ENCODE peak calls at places on chromosomes 13 and 19, in seven cellular contexts. One of them, this sample, is unnamed.

GRCh38 chr19:44955500-44956439 is 590 bp downstream of the CLPTM1 start:
- DNase-seq in epithelial cell of esophagus: peak; percentile 18
- DNase-seq in BJ: no peak
- DNase-seq in fibroblast of lung: peak; percentile 2
- DNase-seq in B cell: no peak
- DNase-seq in AG04450: no peak
- DNase-seq in pancreas: no peak
- DNase-seq in this sample: no peak

GRCh38 chr19:38321646-38322323 is 2.1 kb downstream of the KCNK6 start:
- DNase-seq in epithelial cell of esophagus: peak; percentile 94
- DNase-seq in BJ: no peak
- DNase-seq in fibroblast of lung: peak; percentile 46
- DNase-seq in B cell: no peak
- DNase-seq in AG04450: no peak
- DNase-seq in pancreas: peak; percentile 40
- DNase-seq in this sample: no peak

GRCh38 chr13:35485451-35485850 is 9.0 kb upstream of the MAB21L1 start:
- DNase-seq in epithelial cell of esophagus: no peak
- DNase-seq in BJ: no peak
- DNase-seq in fibroblast of lung: no peak
- DNase-seq in B cell: no peak
- DNase-seq in AG04450: no peak
- DNase-seq in pancreas: no peak
- DNase-seq in this sample: no peak

GRCh38 chr19:16180611-16181010 is 4.6 kb upstream of the FAM32A start:
- DNase-seq in epithelial cell of esophagus: peak; percentile 74
- DNase-seq in BJ: peak; percentile 63
- DNase-seq in fibroblast of lung: peak; percentile 84
- DNase-seq in B cell: no peak
- DNase-seq in AG04450: no peak
- DNase-seq in pancreas: no peak
- DNase-seq in this sample: no peak

GRCh38 chr13:61086052-61086451 is 329.6 kb downstream of the PCDH20 start:
- DNase-seq in epithelial cell of esophagus: peak; percentile 49
- DNase-seq in BJ: no peak
- DNase-seq in fibroblast of lung: peak; percentile 41
- DNase-seq in B cell: no peak
- DNase-seq in AG04450: no peak
- DNase-seq in pancreas: no peak
- DNase-seq in this sample: no peak

GRCh38 chr19:2631213-2631821 is 71.2 kb downstream of the GNG7 start:
- DNase-seq in epithelial cell of esophagus: no peak
- DNase-seq in BJ: no peak
- DNase-seq in fibroblast of lung: peak; percentile 15
- DNase-seq in B cell: peak; percentile 53
- DNase-seq in AG04450: no peak
- DNase-seq in pancreas: no peak
- DNase-seq in this sample: no peak

GRCh38 chr19:2394669-2395292 is 32.6 kb downstream of the TIMM13 start:
- DNase-seq in epithelial cell of esophagus: no peak
- DNase-seq in BJ: no peak
- DNase-seq in fibroblast of lung: no peak
- DNase-seq in B cell: no peak
- DNase-seq in AG04450: no peak
- DNase-seq in pancreas: no peak
- DNase-seq in this sample: peak; percentile 61

GRCh38 chr13:63124863-63125262 is 1709.2 kb upstream of the PCDH20 start:
- DNase-seq in epithelial cell of esophagus: peak; percentile 25
- DNase-seq in BJ: no peak
- DNase-seq in fibroblast of lung: peak; percentile 25
- DNase-seq in B cell: no peak
- DNase-seq in AG04450: no peak
- DNase-seq in pancreas: no peak
- DNase-seq in this sample: no peak

GRCh38 chr19:19539738-19540703 is 2.0 kb downstream of the CILP2 start:
- DNase-seq in epithelial cell of esophagus: peak; percentile 89
- DNase-seq in BJ: no peak
- DNase-seq in fibroblast of lung: peak; percentile 61
- DNase-seq in B cell: peak; percentile 68
- DNase-seq in AG04450: no peak
- DNase-seq in pancreas: peak; percentile 67
- DNase-seq in this sample: peak; percentile 83

GRCh38 chr19:13356686-13357280 is 149.5 kb downstream of the CACNA1A start:
- DNase-seq in epithelial cell of esophagus: no peak
- DNase-seq in BJ: no peak
- DNase-seq in fibroblast of lung: no peak
- DNase-seq in B cell: no peak
- DNase-seq in AG04450: no peak
- DNase-seq in pancreas: no peak
- DNase-seq in this sample: no peak

GRCh38 chr13:100158569-100158968 is 69.7 kb downstream of the PCCA start:
- DNase-seq in epithelial cell of esophagus: no peak
- DNase-seq in BJ: no peak
- DNase-seq in fibroblast of lung: no peak
- DNase-seq in B cell: no peak
- DNase-seq in AG04450: no peak
- DNase-seq in pancreas: no peak
- DNase-seq in this sample: no peak

GRCh38 chr13:111005808-111006494 is 91.1 kb upstream of the ANKRD10 start:
- DNase-seq in epithelial cell of esophagus: no peak
- DNase-seq in BJ: no peak
- DNase-seq in fibroblast of lung: peak; percentile 31
- DNase-seq in B cell: no peak
- DNase-seq in AG04450: no peak
- DNase-seq in pancreas: peak; percentile 75
- DNase-seq in this sample: no peak

GRCh38 chr19:13429563-13429962 is 76.7 kb downstream of the CACNA1A start:
- DNase-seq in epithelial cell of esophagus: no peak
- DNase-seq in BJ: no peak
- DNase-seq in fibroblast of lung: peak; percentile 10
- DNase-seq in B cell: no peak
- DNase-seq in AG04450: no peak
- DNase-seq in pancreas: no peak
- DNase-seq in this sample: no peak

GRCh38 chr13:32811297-32811800 is 204.9 kb upstream of the KL start:
- DNase-seq in epithelial cell of esophagus: peak; percentile 67
- DNase-seq in BJ: peak; percentile 30
- DNase-seq in fibroblast of lung: no peak
- DNase-seq in B cell: peak; percentile 22
- DNase-seq in AG04450: no peak
- DNase-seq in pancreas: no peak
- DNase-seq in this sample: peak; percentile 66

GRCh38 chr19:49506575-49507105 is 5.8 kb upstream of the FCGRT start:
- DNase-seq in epithelial cell of esophagus: peak; percentile 66
- DNase-seq in BJ: no peak
- DNase-seq in fibroblast of lung: no peak
- DNase-seq in B cell: peak; percentile 80
- DNase-seq in AG04450: no peak
- DNase-seq in pancreas: peak; percentile 78
- DNase-seq in this sample: peak; percentile 85

GRCh38 chr19:46350029-46350757 is 3.3 kb downstream of the PPP5C start:
- DNase-seq in epithelial cell of esophagus: peak; percentile 39
- DNase-seq in BJ: no peak
- DNase-seq in fibroblast of lung: no peak
- DNase-seq in B cell: no peak
- DNase-seq in AG04450: no peak
- DNase-seq in pancreas: peak; percentile 50
- DNase-seq in this sample: no peak

GRCh38 chr13:33940898-33941297 is 122.9 kb downstream of the RFC3 start:
- DNase-seq in epithelial cell of esophagus: peak; percentile 98
- DNase-seq in BJ: no peak
- DNase-seq in fibroblast of lung: no peak
- DNase-seq in B cell: no peak
- DNase-seq in AG04450: no peak
- DNase-seq in pancreas: no peak
- DNase-seq in this sample: no peak

GRCh38 chr19:46218160-46218559 is 11.4 kb upstream of the IGFL1 start:
- DNase-seq in epithelial cell of esophagus: peak; percentile 72
- DNase-seq in BJ: no peak
- DNase-seq in fibroblast of lung: peak; percentile 39
- DNase-seq in B cell: no peak
- DNase-seq in AG04450: no peak
- DNase-seq in pancreas: no peak
- DNase-seq in this sample: peak; percentile 36

DNA sequence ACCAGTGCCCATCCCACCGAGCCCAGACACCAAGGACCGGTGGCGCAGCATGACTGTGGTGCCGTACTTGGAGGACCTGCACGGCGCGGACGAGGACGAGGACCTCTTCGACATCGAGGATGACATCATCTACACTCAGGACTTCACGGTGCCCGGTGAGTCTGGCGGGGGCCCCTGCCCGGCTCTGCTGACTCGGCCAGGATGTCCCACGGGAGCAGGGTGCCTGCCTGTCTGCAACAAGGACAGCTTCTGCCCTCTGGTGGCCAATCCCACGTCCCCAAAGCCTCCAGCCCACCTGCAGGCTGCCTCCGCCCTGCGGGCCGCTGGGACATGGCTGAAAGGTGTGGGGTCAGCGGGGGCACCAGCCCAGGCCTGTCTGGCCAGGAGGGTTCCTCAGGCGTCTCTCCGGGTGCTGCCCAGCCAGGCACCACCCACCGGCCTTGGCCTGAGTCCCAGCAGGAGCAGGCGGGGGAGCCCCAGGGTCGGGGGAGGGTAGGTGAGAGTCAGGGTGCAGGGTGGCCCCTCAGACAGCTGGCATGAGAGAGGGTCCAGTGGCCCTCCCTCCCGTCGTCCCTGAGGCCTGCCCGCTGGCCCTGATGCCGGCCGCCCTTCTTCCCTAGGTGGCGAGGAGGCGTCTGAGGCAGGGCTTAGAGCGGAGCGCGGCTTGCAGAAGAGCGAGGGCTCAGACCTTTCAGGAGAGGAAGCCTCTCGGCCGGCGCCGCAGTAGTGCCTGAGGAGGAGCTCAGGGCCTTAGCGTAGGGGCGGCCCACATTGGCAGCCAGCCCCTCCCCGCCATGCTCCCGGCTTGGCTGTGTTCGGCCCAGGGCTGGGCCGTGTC is 14.6 kb downstream of the CBARP start:
- DNase-seq in epithelial cell of esophagus: peak; percentile 56
- DNase-seq in BJ: no peak
- DNase-seq in fibroblast of lung: peak; percentile 37
- DNase-seq in B cell: peak; percentile 78
- DNase-seq in AG04450: no peak
- DNase-seq in pancreas: peak; percentile 53
- DNase-seq in this sample: peak; percentile 73
- TF ChIP-seq CTCF in epithelial cell of esophagus: peak; percentile 48
- TF ChIP-seq CTCF in BJ: peak; percentile 50
- TF ChIP-seq CTCF in fibroblast of lung: peak; percentile 44
- TF ChIP-seq CTCF in B cell: no peak
- TF ChIP-seq CTCF in AG04450: peak; percentile 41
- TF ChIP-seq CTCF in pancreas: no peak
- TF ChIP-seq CTCF in this sample: peak; percentile 53

GRCh38 chr19:53942001-53942786 is 20.5 kb upstream of the CACNG8 start:
- DNase-seq in epithelial cell of esophagus: no peak
- DNase-seq in BJ: no peak
- DNase-seq in fibroblast of lung: no peak
- DNase-seq in B cell: no peak
- DNase-seq in AG04450: no peak
- DNase-seq in pancreas: no peak
- DNase-seq in this sample: no peak
- TF ChIP-seq CTCF in epithelial cell of esophagus: no peak
- TF ChIP-seq CTCF in BJ: no peak
- TF ChIP-seq CTCF in fibroblast of lung: no peak
- TF ChIP-seq CTCF in B cell: no peak
- TF ChIP-seq CTCF in AG04450: no peak
- TF ChIP-seq CTCF in pancreas: no peak
- TF ChIP-seq CTCF in this sample: no peak

GRCh38 chr19:43622956-43623355 is 3.5 kb upstream of the ZNF428 start:
- DNase-seq in epithelial cell of esophagus: no peak
- DNase-seq in BJ: no peak
- DNase-seq in fibroblast of lung: no peak
- DNase-seq in B cell: no peak
- DNase-seq in AG04450: no peak
- DNase-seq in pancreas: no peak
- DNase-seq in this sample: no peak

GRCh38 chr19:43625918-43626579 is 6.6 kb upstream of the ZNF428 start:
- DNase-seq in epithelial cell of esophagus: peak; percentile 27
- DNase-seq in BJ: no peak
- DNase-seq in fibroblast of lung: no peak
- DNase-seq in B cell: no peak
- DNase-seq in AG04450: no peak
- DNase-seq in pancreas: no peak
- DNase-seq in this sample: peak; percentile 46

GRCh38 chr19:43623889-43624670 is 4.7 kb upstream of the ZNF428 start:
- DNase-seq in epithelial cell of esophagus: no peak
- DNase-seq in BJ: no peak
- DNase-seq in fibroblast of lung: no peak
- DNase-seq in B cell: no peak
- DNase-seq in AG04450: no peak
- DNase-seq in pancreas: no peak
- DNase-seq in this sample: no peak

GRCh38 chr19:43626838-43627237 is 7.4 kb upstream of the ZNF428 start:
- DNase-seq in epithelial cell of esophagus: no peak
- DNase-seq in BJ: no peak
- DNase-seq in fibroblast of lung: no peak
- DNase-seq in B cell: no peak
- DNase-seq in AG04450: no peak
- DNase-seq in pancreas: no peak
- DNase-seq in this sample: no peak

GRCh38 chr19:43624933-43625332 is 5.5 kb upstream of the ZNF428 start:
- DNase-seq in epithelial cell of esophagus: peak; percentile 71
- DNase-seq in BJ: no peak
- DNase-seq in fibroblast of lung: no peak
- DNase-seq in B cell: peak; percentile 86
- DNase-seq in AG04450: no peak
- DNase-seq in pancreas: no peak
- DNase-seq in this sample: peak; percentile 87
- TF ChIP-seq CTCF in epithelial cell of esophagus: peak; percentile 39
- TF ChIP-seq CTCF in BJ: no peak
- TF ChIP-seq CTCF in fibroblast of lung: no peak
- TF ChIP-seq CTCF in B cell: peak; percentile 61
- TF ChIP-seq CTCF in AG04450: peak; percentile 1
- TF ChIP-seq CTCF in pancreas: no peak
- TF ChIP-seq CTCF in this sample: peak; percentile 68

GRCh38 chr19:4645718-4646117 is 6.4 kb downstream of the TNFAIP8L1 start:
- DNase-seq in epithelial cell of esophagus: no peak
- DNase-seq in BJ: no peak
- DNase-seq in fibroblast of lung: no peak
- DNase-seq in B cell: no peak
- DNase-seq in AG04450: no peak
- DNase-seq in pancreas: no peak
- DNase-seq in this sample: no peak

GRCh38 chr19:4650159-4650558 is 10.8 kb downstream of the TNFAIP8L1 start:
- DNase-seq in epithelial cell of esophagus: no peak
- DNase-seq in BJ: no peak
- DNase-seq in fibroblast of lung: no peak
- DNase-seq in B cell: no peak
- DNase-seq in AG04450: no peak
- DNase-seq in pancreas: no peak
- DNase-seq in this sample: no peak

GRCh38 chr19:4649392-4650094 is 10.2 kb downstream of the TNFAIP8L1 start:
- DNase-seq in epithelial cell of esophagus: no peak
- DNase-seq in BJ: no peak
- DNase-seq in fibroblast of lung: no peak
- DNase-seq in B cell: no peak
- DNase-seq in AG04450: no peak
- DNase-seq in pancreas: no peak
- DNase-seq in this sample: no peak

GRCh38 chr19:4652075-4652474 is 12.8 kb downstream of the TNFAIP8L1 start:
- DNase-seq in epithelial cell of esophagus: no peak
- DNase-seq in BJ: no peak
- DNase-seq in fibroblast of lung: no peak
- DNase-seq in B cell: no peak
- DNase-seq in AG04450: no peak
- DNase-seq in pancreas: no peak
- DNase-seq in this sample: no peak

GRCh38 chr19:4647676-4648644 is 8.6 kb downstream of the TNFAIP8L1 start:
- DNase-seq in epithelial cell of esophagus: no peak
- DNase-seq in BJ: no peak
- DNase-seq in fibroblast of lung: no peak
- DNase-seq in B cell: no peak
- DNase-seq in AG04450: no peak
- DNase-seq in pancreas: no peak
- DNase-seq in this sample: peak; percentile 38
- TF ChIP-seq CTCF in epithelial cell of esophagus: no peak
- TF ChIP-seq CTCF in BJ: no peak
- TF ChIP-seq CTCF in fibroblast of lung: no peak
- TF ChIP-seq CTCF in B cell: no peak
- TF ChIP-seq CTCF in AG04450: no peak
- TF ChIP-seq CTCF in pancreas: no peak
- TF ChIP-seq CTCF in this sample: peak; percentile 23

This sample was measured in GM10248.